ENCODE peak calls at places on chromosomes 2 and 18, in ten cellular contexts. A, R, O, F, I, T, Q, Y, E and B are unnamed samples.
A peak's percentile ranks its signal among the peaks of the same experiment; 100 is the strongest.

GRCh38 chr2:197908940-197909339 is 104.5 kb downstream of the PLCL1 start:
- DNase-seq in A (no peak), R (no peak), O (peak; percentile 57), F (no peak), I (no peak), T (no peak), Q (no peak), Y (no peak), E (no peak), B (no peak)

GRCh38 chr2:45882707-45883106 is 231.2 kb downstream of the PRKCE start:
- DNase-seq in A (no peak), R (no peak), O (peak; percentile 63), F (no peak), I (no peak), T (peak; percentile 62), Q (no peak), Y (peak; percentile 71), E (no peak), B (no peak)

GRCh38 chr2:8241317-8241716 is 440.5 kb upstream of the ID2 start:
- DNase-seq in A (no peak), R (no peak), O (no peak), F (no peak), I (no peak), T (no peak), Q (no peak), Y (no peak), E (no peak), B (no peak)

GRCh38 chr2:9112079-9112721 is 94.4 kb upstream of the ASAP2 start:
- DNase-seq in A (peak; percentile 65), R (peak; percentile 46), O (peak; percentile 94), F (peak; percentile 38), I (peak; percentile 63), T (no peak), Q (peak; percentile 67), Y (peak; percentile 89), E (no peak), B (no peak)

GRCh38 chr2:74333175-74333574 is 10.0 kb downstream of the SLC4A5 start:
- DNase-seq in A (peak; percentile 11), R (peak; percentile 43), O (peak; percentile 53), F (no peak), I (peak; percentile 48), T (no peak), Q (peak; percentile 0), Y (no peak), E (no peak), B (no peak)

GRCh38 chr2:9753665-9754531 is 89.4 kb upstream of the TAF1B start:
- DNase-seq in A (no peak), R (no peak), O (no peak), F (no peak), I (no peak), T (no peak), Q (no peak), Y (no peak), E (peak; percentile 66), B (no peak)

GRCh38 chr2:102979429-102979828 is 217.6 kb downstream of the TMEM182 start:
- DNase-seq in A (no peak), R (no peak), O (no peak), F (no peak), I (no peak), T (no peak), Q (no peak), Y (no peak), E (no peak), B (no peak)

GRCh38 chr2:144501118-144501517 is 18.8 kb downstream of the ZEB2 start:
- DNase-seq in A (no peak), R (no peak), O (peak; percentile 61), F (no peak), I (no peak), T (no peak), Q (no peak), Y (no peak), E (no peak), B (no peak)

GRCh38 chr2:29134933-29135332 is 19.7 kb downstream of the CLIP4 start:
- DNase-seq in A (no peak), R (no peak), O (peak; percentile 25), F (no peak), I (no peak), T (no peak), Q (no peak), Y (no peak), E (no peak), B (no peak)

GRCh38 chr2:128536925-128537620 is 218.4 kb upstream of the HS6ST1 start:
- DNase-seq in A (peak; percentile 98), R (peak; percentile 56), O (peak; percentile 97), F (no peak), I (peak; percentile 21), T (no peak), Q (peak; percentile 80), Y (no peak), E (no peak), B (no peak)

GRCh38 chr18:57709335-57709734 is 87.7 kb upstream of the NARS1 start:
- DNase-seq in A (no peak), R (no peak), O (no peak), F (no peak), I (no peak), T (no peak), Q (no peak), Y (no peak), E (no peak), B (no peak)

GRCh38 chr18:79775441-79776221 is 22.1 kb upstream of the KCNG2 start:
- DNase-seq in A (no peak), R (no peak), O (no peak), F (no peak), I (no peak), T (no peak), Q (no peak), Y (no peak), E (peak; percentile 57), B (no peak)

GRCh38 chr18:24015897-24016631 is 1.5 kb downstream of the TTC39C start:
- DNase-seq in A (no peak), R (no peak), O (no peak), F (no peak), I (no peak), T (no peak), Q (no peak), Y (no peak), E (no peak), B (no peak)

GRCh38 chr2:172976076-172976579 is 99.5 kb upstream of the MAP3K20 start:
- DNase-seq in A (no peak), R (no peak), O (no peak), F (peak; percentile 46), I (no peak), T (no peak), Q (no peak), Y (no peak), E (no peak), B (no peak)

GRCh38 chr2:172974762-172975161 is 100.9 kb upstream of the MAP3K20 start:
- DNase-seq in A (no peak), R (no peak), O (no peak), F (no peak), I (no peak), T (no peak), Q (no peak), Y (no peak), E (no peak), B (no peak)

GRCh38 chr2:172978053-172978383 is 97.6 kb upstream of the MAP3K20 start:
- DNase-seq in A (no peak), R (no peak), O (no peak), F (no peak), I (no peak), T (no peak), Q (no peak), Y (no peak), E (no peak), B (no peak)

GRCh38 chr2:172976816-172977215 is 98.8 kb upstream of the MAP3K20 start:
- DNase-seq in A (no peak), R (no peak), O (no peak), F (no peak), I (no peak), T (no peak), Q (no peak), Y (no peak), E (no peak), B (no peak)

GRCh38 chr2:172977330-172978052 is 98.2 kb upstream of the MAP3K20 start:
- DNase-seq in A (no peak), R (no peak), O (no peak), F (no peak), I (no peak), T (no peak), Q (no peak), Y (no peak), E (no peak), B (no peak)
- TF ChIP-seq CTCF in A (no peak), R (no peak), O (no peak), F (no peak), I (no peak), T (peak; percentile 44), Q (no peak), Y (peak; percentile 33), E (no peak), B (peak; percentile 27)

GRCh38 chr2:80303006-80303741 is 1.4 kb downstream of the LRRTM1 start:
- DNase-seq in A (no peak), R (no peak), O (peak; percentile 4), F (peak; percentile 23), I (no peak), T (no peak), Q (no peak), Y (no peak), E (no peak), B (no peak)
- H3K4me3 ChIP-seq in A (peak overlapping the region; percentile 37), R (no peak overlapping the region), O (no peak overlapping the region), F (peak overlapping the region; percentile 20), I (no peak overlapping the region), T (peak overlapping the region; percentile 64), Q (no peak overlapping the region), Y (no peak overlapping the region), E (no peak overlapping the region), B (no peak overlapping the region)

DNA sequence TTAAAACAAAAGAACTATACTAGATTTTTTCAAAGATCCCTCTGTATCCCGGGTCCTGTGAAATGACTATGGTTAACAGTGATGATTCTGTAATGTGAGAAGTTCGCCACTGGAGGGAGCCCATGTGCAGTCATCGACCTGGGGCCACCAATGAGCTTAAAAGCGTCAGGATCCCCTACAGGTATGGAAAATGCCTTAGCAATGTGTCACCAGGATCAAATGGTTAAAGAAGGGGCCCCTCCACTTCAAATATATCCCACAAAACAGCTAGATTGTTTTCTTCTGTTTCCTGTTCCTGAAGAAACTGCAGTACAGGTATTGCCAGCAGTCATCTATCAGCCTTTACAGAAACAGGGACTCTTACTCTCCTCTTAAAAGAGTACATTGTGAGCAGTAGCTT is 15.3 kb downstream of the CHRNA1 start:
- DNase-seq in A (peak; percentile 33), R (peak; percentile 68), O (peak; percentile 54), F (peak; percentile 51), I (peak; percentile 62), T (no peak), Q (no peak), Y (peak; percentile 26), E (no peak), B (no peak)
- TF ChIP-seq CTCF in A (peak; percentile 76), R (peak; percentile 47), O (peak; percentile 78), F (peak; percentile 75), I (peak; percentile 81), T (peak; percentile 87), Q (peak; percentile 80), Y (peak; percentile 63), E (peak; percentile 82), B (peak; percentile 86)

DNA sequence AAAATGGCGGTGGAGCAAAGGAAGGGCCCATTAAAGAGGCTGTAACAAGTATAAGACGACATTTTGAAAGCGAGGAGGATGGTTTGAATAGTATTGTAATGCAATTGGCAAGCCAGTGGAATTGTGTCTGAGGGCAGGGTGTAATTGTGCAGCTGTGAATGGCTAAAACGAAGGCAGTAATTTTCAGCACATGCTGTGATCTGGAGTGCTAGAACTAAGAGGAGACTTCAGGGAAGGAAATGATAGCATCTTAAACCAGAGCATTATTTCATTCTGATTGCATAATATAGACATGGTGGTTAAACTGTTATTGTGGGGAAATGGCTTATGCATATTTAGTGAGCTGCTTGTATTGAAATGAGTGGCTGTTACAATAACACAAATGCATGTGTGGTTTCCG is 36.3 kb downstream of the THSD7B start:
- DNase-seq in A (no peak), R (no peak), O (no peak), F (no peak), I (peak; percentile 57), T (no peak), Q (no peak), Y (no peak), E (no peak), B (no peak)
- H3K4me3 ChIP-seq in A (no peak overlapping the region), R (no peak overlapping the region), O (no peak overlapping the region), F (no peak overlapping the region), I (no peak overlapping the region), T (no peak overlapping the region), Q (no peak overlapping the region), Y (no peak overlapping the region), E (no peak overlapping the region), B (no peak overlapping the region)